ENCODE peak calls at places on chromosomes 12 and 14, in five cellular contexts. One of them, this sample, is unnamed.

GRCh38 chr12:42469355-42470006 is 120.1 kb downstream of the PRICKLE1 start:
- DNase-seq in activated T-cell treated with anti-CD3 and anti-CD28 coated beads, Interleukin-2, amount 50 U/mL, for 72 hours: no peak
- DNase-seq in NB4: peak; percentile 76
- DNase-seq in effector memory CD8-positive, alpha-beta T cell: no peak
- DNase-seq in RKO: no peak
- DNase-seq in this sample: no peak

GRCh38 chr12:104384141-104384880 is 72.4 kb upstream of the CHST11 start:
- DNase-seq in activated T-cell treated with anti-CD3 and anti-CD28 coated beads, Interleukin-2, amount 50 U/mL, for 72 hours: no peak
- DNase-seq in NB4: no peak
- DNase-seq in effector memory CD8-positive, alpha-beta T cell: no peak
- DNase-seq in RKO: peak; percentile 20
- DNase-seq in this sample: no peak

GRCh38 chr12:85191-85666 is 18.7 kb downstream of the IQSEC3 start:
- DNase-seq in activated T-cell treated with anti-CD3 and anti-CD28 coated beads, Interleukin-2, amount 50 U/mL, for 72 hours: no peak
- DNase-seq in NB4: no peak
- DNase-seq in effector memory CD8-positive, alpha-beta T cell: no peak
- DNase-seq in RKO: no peak
- DNase-seq in this sample: no peak

GRCh38 chr12:84913151-84913550 is 552 bp upstream of the SLC6A15 start:
- DNase-seq in activated T-cell treated with anti-CD3 and anti-CD28 coated beads, Interleukin-2, amount 50 U/mL, for 72 hours: no peak
- DNase-seq in NB4: no peak
- DNase-seq in effector memory CD8-positive, alpha-beta T cell: no peak
- DNase-seq in RKO: no peak
- DNase-seq in this sample: no peak

GRCh38 chr14:52694761-52695480 is 437 bp downstream of the ERO1A start:
- DNase-seq in activated T-cell treated with anti-CD3 and anti-CD28 coated beads, Interleukin-2, amount 50 U/mL, for 72 hours: peak; percentile 65
- DNase-seq in NB4: peak; percentile 78
- DNase-seq in effector memory CD8-positive, alpha-beta T cell: peak; percentile 49
- DNase-seq in RKO: peak; percentile 62
- DNase-seq in this sample: no peak

GRCh38 chr14:61308198-61308597 is 13.2 kb upstream of the PRKCH start:
- DNase-seq in activated T-cell treated with anti-CD3 and anti-CD28 coated beads, Interleukin-2, amount 50 U/mL, for 72 hours: no peak
- DNase-seq in NB4: no peak
- DNase-seq in effector memory CD8-positive, alpha-beta T cell: no peak
- DNase-seq in RKO: no peak
- DNase-seq in this sample: no peak

GRCh38 chr12:68633614-68634558 is 23.2 kb downstream of the RAP1B start:
- DNase-seq in activated T-cell treated with anti-CD3 and anti-CD28 coated beads, Interleukin-2, amount 50 U/mL, for 72 hours: no peak
- DNase-seq in NB4: no peak
- DNase-seq in effector memory CD8-positive, alpha-beta T cell: no peak
- DNase-seq in RKO: no peak
- DNase-seq in this sample: no peak

GRCh38 chr12:110503432-110503831 is 1.3 kb downstream of the RAD9B start:
- DNase-seq in activated T-cell treated with anti-CD3 and anti-CD28 coated beads, Interleukin-2, amount 50 U/mL, for 72 hours: no peak
- DNase-seq in NB4: no peak
- DNase-seq in effector memory CD8-positive, alpha-beta T cell: no peak
- DNase-seq in RKO: no peak
- DNase-seq in this sample: no peak

GRCh38 chr12:111430418-111431353 is 25.0 kb downstream of the SH2B3 start:
- DNase-seq in activated T-cell treated with anti-CD3 and anti-CD28 coated beads, Interleukin-2, amount 50 U/mL, for 72 hours: peak; percentile 74
- DNase-seq in NB4: peak; percentile 85
- DNase-seq in effector memory CD8-positive, alpha-beta T cell: peak; percentile 68
- DNase-seq in RKO: no peak
- DNase-seq in this sample: no peak